ENCODE peak calls at places on chromosome 21, in nine cellular contexts. One of them, this sample, is unnamed.
A peak's percentile ranks its signal among the peaks of the same experiment; 100 is the strongest.

GRCh38 chr21:16573581-16573980 is 843.8 kb downstream of the USP25 start:
- DNase-seq in left lung: no peak
- DNase-seq in GM12865: no peak
- DNase-seq in B cell: no peak
- DNase-seq in astrocyte of the spinal cord: peak; percentile 65
- DNase-seq in neural progenitor cell: no peak
- DNase-seq in uterus: no peak
- DNase-seq in cardiac muscle cell: no peak
- DNase-seq in nephron progenitor cell: no peak
- DNase-seq in this sample: no peak

GRCh38 chr21:43280949-43281633 is 112.3 kb downstream of the CRYAA start:
- DNase-seq in cardiac muscle cell: no peak
- DNase-seq in astrocyte of the spinal cord: no peak
- DNase-seq in nephron progenitor cell: no peak
- DNase-seq in left lung: peak; percentile 69
- DNase-seq in uterus: no peak
- DNase-seq in B cell: no peak
- DNase-seq in neural progenitor cell: no peak
- DNase-seq in GM12865: no peak
- DNase-seq in this sample: no peak

GRCh38 chr21:15839601-15840000 is 109.8 kb downstream of the USP25 start:
- DNase-seq in uterus: no peak
- DNase-seq in nephron progenitor cell: no peak
- DNase-seq in cardiac muscle cell: no peak
- DNase-seq in GM12865: no peak
- DNase-seq in left lung: no peak
- DNase-seq in astrocyte of the spinal cord: peak; percentile 65
- DNase-seq in neural progenitor cell: no peak
- DNase-seq in B cell: no peak
- DNase-seq in this sample: no peak

GRCh38 chr21:42340187-42340586 is 10.6 kb downstream of the TFF2 start:
- DNase-seq in astrocyte of the spinal cord: no peak
- DNase-seq in neural progenitor cell: no peak
- DNase-seq in uterus: no peak
- DNase-seq in B cell: no peak
- DNase-seq in nephron progenitor cell: no peak
- DNase-seq in cardiac muscle cell: no peak
- DNase-seq in GM12865: no peak
- DNase-seq in left lung: no peak
- DNase-seq in this sample: no peak

GRCh38 chr21:30227633-30228404 is 11.9 kb upstream of the CLDN8 start:
- DNase-seq in nephron progenitor cell: no peak
- DNase-seq in cardiac muscle cell: no peak
- DNase-seq in left lung: no peak
- DNase-seq in neural progenitor cell: no peak
- DNase-seq in GM12865: no peak
- DNase-seq in B cell: no peak
- DNase-seq in astrocyte of the spinal cord: peak; percentile 93
- DNase-seq in uterus: peak; percentile 27
- DNase-seq in this sample: peak; percentile 42

GRCh38 chr21:15552914-15553491 is 176.8 kb upstream of the USP25 start:
- DNase-seq in left lung: no peak
- DNase-seq in cardiac muscle cell: no peak
- DNase-seq in uterus: no peak
- DNase-seq in neural progenitor cell: no peak
- DNase-seq in astrocyte of the spinal cord: peak; percentile 37
- DNase-seq in GM12865: no peak
- DNase-seq in B cell: no peak
- DNase-seq in nephron progenitor cell: no peak
- DNase-seq in this sample: no peak

GRCh38 chr21:35239811-35240219 is 190.7 kb upstream of the RUNX1 start:
- DNase-seq in GM12865: no peak
- DNase-seq in uterus: no peak
- DNase-seq in nephron progenitor cell: peak; percentile 43
- DNase-seq in left lung: no peak
- DNase-seq in astrocyte of the spinal cord: no peak
- DNase-seq in B cell: no peak
- DNase-seq in neural progenitor cell: peak; percentile 41
- DNase-seq in cardiac muscle cell: no peak
- DNase-seq in this sample: no peak

GRCh38 chr21:42614811-42615342 is 38.5 kb upstream of the PDE9A start:
- DNase-seq in neural progenitor cell: peak; percentile 36
- DNase-seq in nephron progenitor cell: peak; percentile 24
- DNase-seq in left lung: no peak
- DNase-seq in uterus: no peak
- DNase-seq in cardiac muscle cell: no peak
- DNase-seq in B cell: no peak
- DNase-seq in GM12865: peak; percentile 44
- DNase-seq in astrocyte of the spinal cord: no peak
- DNase-seq in this sample: peak; percentile 87

GRCh38 chr21:36032647-36033406 is 27.5 kb downstream of the SETD4 start:
- DNase-seq in cardiac muscle cell: no peak
- DNase-seq in nephron progenitor cell: no peak
- DNase-seq in GM12865: no peak
- DNase-seq in B cell: no peak
- DNase-seq in astrocyte of the spinal cord: no peak
- DNase-seq in neural progenitor cell: no peak
- DNase-seq in uterus: no peak
- DNase-seq in left lung: no peak
- DNase-seq in this sample: no peak

GRCh38 chr21:42109473-42109872 is 38.4 kb downstream of the UMODL1 start:
- DNase-seq in astrocyte of the spinal cord: no peak
- DNase-seq in nephron progenitor cell: no peak
- DNase-seq in cardiac muscle cell: no peak
- DNase-seq in left lung: peak; percentile 65
- DNase-seq in GM12865: no peak
- DNase-seq in B cell: no peak
- DNase-seq in uterus: no peak
- DNase-seq in neural progenitor cell: no peak
- DNase-seq in this sample: no peak

GRCh38 chr21:26852422-26852821 is 7.2 kb upstream of the ADAMTS1 start:
- DNase-seq in cardiac muscle cell: no peak
- DNase-seq in nephron progenitor cell: no peak
- DNase-seq in astrocyte of the spinal cord: no peak
- DNase-seq in GM12865: no peak
- DNase-seq in neural progenitor cell: peak; percentile 57
- DNase-seq in uterus: no peak
- DNase-seq in B cell: no peak
- DNase-seq in left lung: no peak
- DNase-seq in this sample: no peak

GRCh38 chr21:42429021-42429420 is 25.3 kb downstream of the UBASH3A start:
- DNase-seq in astrocyte of the spinal cord: no peak
- DNase-seq in nephron progenitor cell: no peak
- DNase-seq in B cell: no peak
- DNase-seq in left lung: no peak
- DNase-seq in cardiac muscle cell: no peak
- DNase-seq in GM12865: no peak
- DNase-seq in uterus: no peak
- DNase-seq in neural progenitor cell: no peak
- DNase-seq in this sample: no peak

GRCh38 chr21:34534522-34534921 is 22.5 kb upstream of the KCNE1 start:
- DNase-seq in B cell: no peak
- DNase-seq in GM12865: peak; percentile 66
- DNase-seq in nephron progenitor cell: no peak
- DNase-seq in astrocyte of the spinal cord: peak; percentile 46
- DNase-seq in cardiac muscle cell: no peak
- DNase-seq in neural progenitor cell: no peak
- DNase-seq in uterus: no peak
- DNase-seq in left lung: no peak
- DNase-seq in this sample: no peak

GRCh38 chr21:27813750-27814149 is 846.9 kb upstream of the ADAMTS5 start:
- DNase-seq in B cell: no peak
- DNase-seq in astrocyte of the spinal cord: no peak
- DNase-seq in nephron progenitor cell: no peak
- DNase-seq in neural progenitor cell: peak; percentile 2
- DNase-seq in uterus: no peak
- DNase-seq in GM12865: no peak
- DNase-seq in left lung: no peak
- DNase-seq in cardiac muscle cell: no peak
- DNase-seq in this sample: no peak

GRCh38 chr21:41630249-41630648 is 122.3 kb upstream of the TMPRSS2 start:
- DNase-seq in uterus: peak; percentile 49
- DNase-seq in nephron progenitor cell: no peak
- DNase-seq in neural progenitor cell: no peak
- DNase-seq in GM12865: no peak
- DNase-seq in B cell: no peak
- DNase-seq in left lung: no peak
- DNase-seq in cardiac muscle cell: no peak
- DNase-seq in astrocyte of the spinal cord: peak; percentile 96
- DNase-seq in this sample: no peak

GRCh38 chr21:44874240-44874496 is 678 bp upstream of the PTTG1IP start:
- DNase-seq in cardiac muscle cell: no peak
- DNase-seq in uterus: no peak
- DNase-seq in left lung: no peak
- DNase-seq in neural progenitor cell: no peak
- DNase-seq in astrocyte of the spinal cord: no peak
- DNase-seq in GM12865: no peak
- DNase-seq in B cell: no peak
- DNase-seq in nephron progenitor cell: no peak
- DNase-seq in this sample: no peak

GRCh38 chr21:44873356-44874239 is at the start of gene PTTG1IP:
- DNase-seq in GM12865: peak; percentile 99
- DNase-seq in nephron progenitor cell: peak; percentile 100
- DNase-seq in B cell: peak; percentile 99
- DNase-seq in uterus: peak; percentile 100
- DNase-seq in neural progenitor cell: peak; percentile 99
- DNase-seq in cardiac muscle cell: peak; percentile 99
- DNase-seq in astrocyte of the spinal cord: peak; percentile 98
- DNase-seq in left lung: peak; percentile 100
- DNase-seq in this sample: peak; percentile 99

GRCh38 chr21:44876849-44877575 is 3.5 kb upstream of the PTTG1IP start:
- DNase-seq in nephron progenitor cell: no peak
- DNase-seq in GM12865: no peak
- DNase-seq in cardiac muscle cell: no peak
- DNase-seq in neural progenitor cell: no peak
- DNase-seq in astrocyte of the spinal cord: no peak
- DNase-seq in left lung: no peak
- DNase-seq in B cell: no peak
- DNase-seq in uterus: no peak
- DNase-seq in this sample: no peak

GRCh38 chr21:44874497-44875331 is 1.2 kb upstream of the PTTG1IP start:
- DNase-seq in GM12865: peak; percentile 57
- DNase-seq in B cell: no peak
- DNase-seq in nephron progenitor cell: peak; percentile 31
- DNase-seq in astrocyte of the spinal cord: no peak
- DNase-seq in left lung: peak; percentile 90
- DNase-seq in uterus: peak; percentile 63
- DNase-seq in neural progenitor cell: peak; percentile 49
- DNase-seq in cardiac muscle cell: peak; percentile 17
- DNase-seq in this sample: peak; percentile 42

GRCh38 chr21:44875341-44875740 is 1.9 kb upstream of the PTTG1IP start:
- DNase-seq in astrocyte of the spinal cord: peak; percentile 55
- DNase-seq in B cell: no peak
- DNase-seq in GM12865: peak; percentile 59
- DNase-seq in cardiac muscle cell: no peak
- DNase-seq in nephron progenitor cell: no peak
- DNase-seq in uterus: no peak
- DNase-seq in neural progenitor cell: no peak
- DNase-seq in left lung: no peak
- DNase-seq in this sample: peak; percentile 46
- TF ChIP-seq CTCF in astrocyte of the spinal cord: no peak
- TF ChIP-seq CTCF in B cell: no peak
- TF ChIP-seq CTCF in GM12865: no peak
- TF ChIP-seq CTCF in cardiac muscle cell: peak; percentile 24
- TF ChIP-seq CTCF in nephron progenitor cell: no peak
- TF ChIP-seq CTCF in uterus: peak; percentile 29
- TF ChIP-seq CTCF in neural progenitor cell: no peak
- TF ChIP-seq CTCF in left lung: no peak
- TF ChIP-seq CTCF in this sample: peak; percentile 40

GRCh38 chr21:46639489-46640386 is 4.3 kb downstream of the PRMT2 start:
- DNase-seq in nephron progenitor cell: no peak
- DNase-seq in neural progenitor cell: no peak
- DNase-seq in uterus: no peak
- DNase-seq in left lung: no peak
- DNase-seq in astrocyte of the spinal cord: peak; percentile 42
- DNase-seq in GM12865: no peak
- DNase-seq in cardiac muscle cell: no peak
- DNase-seq in B cell: no peak
- DNase-seq in this sample: no peak
- TF ChIP-seq CTCF in nephron progenitor cell: no peak
- TF ChIP-seq CTCF in neural progenitor cell: peak; percentile 34
- TF ChIP-seq CTCF in uterus: no peak
- TF ChIP-seq CTCF in left lung: peak; percentile 24
- TF ChIP-seq CTCF in astrocyte of the spinal cord: peak; percentile 27
- TF ChIP-seq CTCF in GM12865: no peak
- TF ChIP-seq CTCF in cardiac muscle cell: peak; percentile 41
- TF ChIP-seq CTCF in B cell: peak; percentile 31
- TF ChIP-seq CTCF in this sample: peak; percentile 13

DNA sequence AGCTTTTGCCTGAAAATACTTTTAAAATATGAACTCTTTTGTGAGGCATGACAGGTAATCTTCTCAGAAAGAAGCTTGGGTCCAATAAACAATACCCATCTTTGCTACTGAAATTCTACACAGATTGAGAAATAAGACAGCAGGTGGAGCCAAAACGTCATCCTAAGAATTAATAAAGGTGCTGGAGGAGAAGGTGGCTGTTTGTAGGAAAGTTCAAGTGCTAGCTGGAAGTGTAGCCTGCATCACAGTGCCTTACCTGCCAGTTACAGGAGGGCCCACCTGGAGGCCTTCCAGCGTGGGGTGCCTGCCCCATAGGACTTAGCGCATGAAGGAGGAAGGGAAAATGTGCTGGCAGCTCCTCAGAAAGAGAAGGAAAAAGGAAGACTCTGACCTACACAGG is 93.7 kb downstream of the TTC3 start:
- DNase-seq in astrocyte of the spinal cord: no peak
- DNase-seq in left lung: no peak
- DNase-seq in uterus: no peak
- DNase-seq in neural progenitor cell: peak; percentile 26
- DNase-seq in cardiac muscle cell: peak; percentile 12
- DNase-seq in B cell: no peak
- DNase-seq in nephron progenitor cell: no peak
- DNase-seq in GM12865: peak; percentile 50
- DNase-seq in this sample: peak; percentile 17
- TF ChIP-seq CTCF in astrocyte of the spinal cord: peak; percentile 0
- TF ChIP-seq CTCF in left lung: no peak
- TF ChIP-seq CTCF in uterus: no peak
- TF ChIP-seq CTCF in neural progenitor cell: peak; percentile 46
- TF ChIP-seq CTCF in cardiac muscle cell: no peak
- TF ChIP-seq CTCF in B cell: no peak
- TF ChIP-seq CTCF in nephron progenitor cell: no peak
- TF ChIP-seq CTCF in GM12865: no peak
- TF ChIP-seq CTCF in this sample: no peak

DNA sequence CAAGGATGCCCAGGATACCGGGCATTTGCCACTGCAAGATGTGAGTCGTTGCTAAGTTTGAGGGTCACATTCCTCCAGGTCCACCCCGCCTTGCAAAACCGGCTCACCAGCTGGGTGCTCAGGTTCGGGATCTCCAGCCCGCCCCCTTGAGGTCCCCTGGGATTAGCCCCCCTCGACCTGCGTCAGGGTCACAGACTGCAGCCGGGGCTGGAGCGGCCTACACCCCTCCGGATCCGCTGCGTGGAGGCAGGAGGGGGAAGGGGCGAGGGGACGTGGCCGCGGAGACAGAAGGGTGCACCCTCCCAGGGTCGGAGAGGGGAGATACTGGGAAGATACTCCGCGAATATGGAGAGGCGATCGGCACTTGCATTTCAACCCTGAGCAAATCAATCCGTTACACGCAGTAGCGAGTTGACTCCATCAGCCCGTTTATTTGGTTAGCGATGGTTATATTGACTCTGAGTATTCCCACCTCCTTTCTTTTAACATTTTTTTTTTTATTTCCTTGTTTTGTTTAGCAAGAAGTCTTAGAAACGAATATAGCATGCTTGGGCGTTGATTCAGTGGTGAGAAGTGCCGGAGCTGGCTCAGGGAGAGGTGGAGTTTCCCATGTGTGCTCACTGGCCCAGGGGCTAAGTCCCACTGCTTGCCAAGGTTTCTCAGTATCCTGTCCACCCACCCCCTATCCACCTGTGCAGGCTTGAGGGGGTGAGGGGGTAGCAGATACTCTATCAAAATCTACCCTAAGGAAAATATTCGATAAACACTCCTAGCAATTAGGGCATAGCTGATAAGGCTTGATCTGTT is 983 bp downstream of the IFNAR2 start:
- DNase-seq in GM12865: peak; percentile 84
- DNase-seq in neural progenitor cell: peak; percentile 77
- DNase-seq in uterus: peak; percentile 44
- DNase-seq in nephron progenitor cell: peak; percentile 65
- DNase-seq in cardiac muscle cell: peak; percentile 49
- DNase-seq in B cell: peak; percentile 80
- DNase-seq in left lung: peak; percentile 82
- DNase-seq in astrocyte of the spinal cord: peak; percentile 50
- DNase-seq in this sample: peak; percentile 74
- TF ChIP-seq CTCF in GM12865: no peak
- TF ChIP-seq CTCF in neural progenitor cell: peak; percentile 49
- TF ChIP-seq CTCF in uterus: no peak
- TF ChIP-seq CTCF in nephron progenitor cell: no peak
- TF ChIP-seq CTCF in cardiac muscle cell: peak; percentile 6
- TF ChIP-seq CTCF in B cell: no peak
- TF ChIP-seq CTCF in left lung: no peak
- TF ChIP-seq CTCF in astrocyte of the spinal cord: peak; percentile 5
- TF ChIP-seq CTCF in this sample: no peak